ENCODE peak calls at places on chromosomes 6 and 20, in seven cellular contexts. N, U, G, H, B, T and O are unnamed samples.

GRCh38 chr6:160690458-160690857 is 11.6 kb upstream of the PLG start:
- DNase-seq in N (no peak), H (no peak), B (no peak), G (no peak), T (no peak), U (no peak), O (no peak)

GRCh38 chr6:82182756-82183155 is 64.8 kb downstream of the IBTK start:
- DNase-seq in H (no peak), U (no peak), T (peak; percentile 70), G (peak; percentile 57), N (no peak), B (no peak), O (peak; percentile 64)

GRCh38 chr20:64268180-64268579 is 12.6 kb downstream of the PCMTD2 start:
- DNase-seq in B (no peak), U (no peak), T (no peak), N (no peak), H (no peak), G (no peak), O (no peak)

GRCh38 chr6:48068326-48069191 is 42.4 kb downstream of the PTCHD4 start:
- DNase-seq in H (no peak), U (peak; percentile 46), B (no peak), T (no peak), G (no peak), N (peak; percentile 13), O (no peak)

GRCh38 chr20:17533396-17533795 is 2.2 kb upstream of the BFSP1 start:
- DNase-seq in U (peak; percentile 70), G (peak; percentile 66), H (no peak), B (no peak), T (peak; percentile 60), N (no peak), O (peak; percentile 44)

GRCh38 chr20:48877299-48877698 is 44.2 kb upstream of the ARFGEF2 start:
- DNase-seq in B (no peak), N (no peak), G (no peak), H (no peak), U (no peak), T (no peak), O (no peak)

GRCh38 chr20:45508068-45508886 is 7.1 kb downstream of the SPINT3 start:
- DNase-seq in T (no peak), H (no peak), B (no peak), G (no peak), N (no peak), U (no peak), O (no peak)

GRCh38 chr20:50193169-50193850 is 2.7 kb downstream of the CEBPB start:
- DNase-seq in G (peak; percentile 82), U (peak; percentile 29), H (no peak), B (no peak), T (peak; percentile 73), N (no peak), O (peak; percentile 66)

GRCh38 chr6:158706369-158706982 is 56.6 kb downstream of the SYTL3 start:
- DNase-seq in B (peak; percentile 88), H (no peak), T (peak; percentile 51), U (peak; percentile 78), N (no peak), G (peak; percentile 42), O (peak; percentile 35)

GRCh38 chr20:57658447-57659130 is 38.4 kb upstream of the ZBP1 start:
- DNase-seq in G (no peak), U (peak; percentile 21), N (peak; percentile 28), H (peak; percentile 46), B (peak; percentile 86), T (no peak), O (no peak)

GRCh38 chr6:169190970-169191369 is 62.7 kb downstream of the THBS2 start:
- DNase-seq in N (no peak), B (peak; percentile 78), G (no peak), H (no peak), U (no peak), T (no peak), O (no peak)

GRCh38 chr6:110180228-110181008 is at the start of gene CDC40:
- DNase-seq in G (no peak), B (peak; percentile 91), H (peak; percentile 61), U (peak; percentile 61), T (no peak), N (peak; percentile 62), O (no peak)

GRCh38 chr6:35120746-35121145 is 20.4 kb downstream of the TCP11 start:
- DNase-seq in H (no peak), T (no peak), B (no peak), U (no peak), N (no peak), G (no peak), O (no peak)

GRCh38 chr6:16276991-16277981 is 38.9 kb downstream of the GMPR start:
- DNase-seq in N (no peak), U (peak; percentile 87), G (peak; percentile 86), T (peak; percentile 93), H (peak; percentile 79), B (peak; percentile 89), O (peak; percentile 87)

GRCh38 chr6:3227363-3228045 is at the start of gene TUBB2B:
- DNase-seq in G (no peak), T (peak; percentile 37), H (no peak), N (peak; percentile 90), U (peak; percentile 94), B (peak; percentile 83), O (no peak)

GRCh38 chr6:128807577-128807976 is 75.4 kb upstream of the LAMA2 start:
- DNase-seq in T (peak; percentile 60), N (no peak), G (peak; percentile 61), H (no peak), B (no peak), U (no peak), O (peak; percentile 46)

GRCh38 chr6:147970970-147971369 is 371.7 kb upstream of the SASH1 start:
- DNase-seq in U (no peak), B (no peak), G (no peak), N (no peak), H (no peak), T (peak; percentile 5), O (no peak)

GRCh38 chr6:149235130-149235561 is 82.4 kb upstream of the TAB2 start:
- DNase-seq in N (peak; percentile 59), H (no peak), T (peak; percentile 90), B (no peak), G (peak; percentile 17), U (no peak), O (peak; percentile 35)

GRCh38 chr20:62596486-62596885 is 45.8 kb upstream of the SLCO4A1 start:
- DNase-seq in G (no peak), T (no peak), U (no peak), H (no peak), N (no peak), B (no peak), O (no peak)

DNA sequence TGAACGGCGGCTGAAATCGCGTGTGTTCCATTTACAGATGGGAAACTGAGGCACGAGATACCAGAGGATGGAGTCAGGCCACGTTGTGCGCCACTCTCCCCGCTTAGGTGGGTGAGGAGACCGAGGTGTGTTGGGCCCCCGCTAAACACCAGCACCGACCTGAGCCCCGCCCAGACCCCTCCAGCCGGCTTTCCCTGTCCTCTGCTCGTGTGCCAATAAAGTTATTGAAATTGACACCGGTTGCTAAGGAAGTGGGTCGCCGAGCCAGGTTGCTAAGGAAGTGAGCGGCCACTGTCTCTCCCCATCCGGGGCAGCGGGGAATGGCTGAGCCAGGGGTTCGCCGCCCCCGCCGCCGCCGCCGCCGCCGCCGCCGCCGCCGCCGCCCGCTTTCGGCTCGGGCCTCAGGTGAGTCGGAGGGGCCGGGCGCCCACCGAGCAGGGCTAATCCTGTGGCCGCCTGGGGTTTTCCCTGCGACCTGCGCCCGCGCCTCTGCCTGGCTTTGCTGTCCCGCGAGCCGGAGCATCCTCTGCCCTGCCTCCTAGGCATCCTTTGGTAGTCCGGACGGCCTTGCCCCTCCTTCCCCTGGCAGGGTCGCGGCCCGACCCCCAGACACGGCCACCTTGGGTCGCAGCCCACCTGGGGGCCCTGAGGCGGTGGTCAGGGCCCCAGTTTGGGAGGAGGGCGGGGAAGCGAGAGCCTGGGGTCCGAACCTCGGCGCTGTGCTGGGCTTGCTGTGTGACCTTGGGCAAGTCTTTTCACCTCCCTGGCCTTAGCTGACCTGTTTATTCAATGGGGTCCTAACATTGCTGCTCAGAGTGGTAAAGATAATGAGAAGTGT is at the start of gene KIF3B:
- DNase-seq in U (peak; percentile 92), B (peak; percentile 97), N (peak; percentile 95), T (peak; percentile 90), G (peak; percentile 91), H (peak; percentile 90), O (peak; percentile 88)
- TF ChIP-seq CTCF in U (no peak), B (no peak), N (no peak), T (no peak), G (no peak), H (no peak), O (no peak)

GRCh38 chr6:40293824-40294188 is 293.4 kb downstream of the LRFN2 start:
- DNase-seq in U (peak; percentile 49), G (no peak), B (no peak), H (no peak), T (no peak), N (no peak), O (no peak)
- TF ChIP-seq CTCF in U (no peak), G (no peak), B (no peak), H (no peak), T (no peak), N (no peak), O (no peak)

GRCh38 chr20:23444859-23445258 is 5.4 kb downstream of the CSTL1 start:
- DNase-seq in U (no peak), N (no peak), B (no peak), T (no peak), G (no peak), H (no peak), O (no peak)

GRCh38 chr20:23448167-23448566 is 4.5 kb downstream of the CST11 start:
- DNase-seq in H (no peak), G (no peak), U (no peak), B (no peak), T (no peak), N (no peak), O (no peak)

GRCh38 chr20:23445596-23446217 is 6.2 kb downstream of the CSTL1 start:
- DNase-seq in G (peak; percentile 84), U (no peak), N (no peak), T (peak; percentile 83), H (no peak), B (no peak), O (peak; percentile 94)

GRCh38 chr20:23449400-23449799 is 3.3 kb downstream of the CST11 start:
- DNase-seq in U (no peak), N (no peak), T (no peak), G (peak; percentile 13), H (no peak), B (no peak), O (no peak)

DNA sequence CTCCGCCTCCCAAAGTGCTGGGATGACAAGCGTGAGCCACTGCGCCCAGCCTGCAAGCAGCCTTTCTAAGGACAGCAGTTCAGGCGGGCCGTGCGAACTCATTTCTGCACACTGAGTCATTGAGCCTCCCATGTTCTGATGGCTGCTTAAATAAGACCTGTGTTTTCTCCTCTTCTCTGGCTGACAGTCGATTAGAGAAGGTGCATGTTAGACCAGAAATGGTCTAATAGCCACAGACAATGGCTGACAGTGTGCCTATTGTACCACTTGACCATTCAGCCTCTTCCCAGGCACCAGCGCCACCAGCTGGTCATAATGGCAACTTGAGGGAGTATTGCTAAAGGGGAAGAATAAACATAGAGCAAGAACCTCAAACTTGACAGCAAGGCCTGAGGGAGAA is 6.2 kb downstream of the CST11 start:
- DNase-seq in G (peak; percentile 17), B (no peak), H (no peak), N (peak; percentile 61), T (peak; percentile 21), U (peak; percentile 75), O (peak; percentile 30)
- TF ChIP-seq CTCF in G (peak; percentile 45), B (no peak), H (peak; percentile 59), N (peak; percentile 72), T (peak; percentile 47), U (peak; percentile 85), O (peak; percentile 74)

DNA sequence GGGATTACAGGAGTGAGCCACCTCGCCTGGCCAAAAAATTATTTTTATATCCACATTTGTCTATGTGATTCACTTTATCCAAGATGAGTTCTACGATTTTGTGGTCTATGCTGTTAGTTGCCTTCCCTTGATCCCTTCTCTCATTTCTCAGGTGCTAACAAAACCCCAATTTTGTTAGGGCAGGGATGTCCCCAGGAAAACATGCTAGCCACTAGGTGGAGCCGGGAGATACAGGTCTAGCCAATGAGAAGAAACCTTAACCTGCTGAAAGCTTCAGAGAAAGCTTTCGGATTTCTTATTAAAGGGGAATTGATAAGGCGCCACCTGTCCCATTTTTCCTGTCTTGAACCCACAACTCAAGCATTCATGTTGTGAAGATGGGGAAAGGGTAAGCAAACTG is 167.4 kb upstream of the OLIG3 start:
- DNase-seq in H (no peak), B (no peak), U (peak; percentile 45), T (peak; percentile 26), N (no peak), G (peak; percentile 33), O (no peak)
- TF ChIP-seq CTCF in H (peak; percentile 62), B (no peak), U (peak; percentile 67), T (peak; percentile 49), N (peak; percentile 74), G (peak; percentile 70), O (peak; percentile 70)